ENCODE peak calls at places on chromosomes 16 and 17, in six cellular contexts. C is PC-3, I is OCI-LY7, Q is GM23338, N is neural progenitor cell, R is GM23248. W is an unnamed sample.

GRCh38 chr17:3851461-3852100 is 5.5 kb upstream of the NCBP3 start:
- DNase-seq in C (no peak), I (no peak), Q (no peak), N (no peak), R (no peak), W (no peak)

GRCh38 chr17:48002208-48002919 is 31.5 kb downstream of the CDK5RAP3 start:
- DNase-seq in C (peak; percentile 94), I (peak; percentile 60), Q (no peak), N (peak; percentile 48), R (peak; percentile 86), W (no peak)

GRCh38 chr16:55144656-55145055 is 179.3 kb upstream of the IRX6 start:
- DNase-seq in C (no peak), I (no peak), Q (no peak), N (no peak), R (no peak), W (no peak)

GRCh38 chr16:88804552-88805339 is 1.2 kb downstream of the CDT1 start:
- DNase-seq in C (peak; percentile 39), I (peak; percentile 71), Q (peak; percentile 64), N (no peak), R (peak; percentile 40), W (peak; percentile 58)

GRCh38 chr16:27922433-27922832 is 141.1 kb downstream of the GSG1L start:
- DNase-seq in C (no peak), I (no peak), Q (peak; percentile 51), N (peak; percentile 58), R (peak; percentile 3), W (no peak)

GRCh38 chr17:78343433-78344201 is 16.3 kb downstream of the SOCS3 start:
- DNase-seq in C (no peak), I (peak; percentile 79), Q (peak; percentile 27), N (no peak), R (no peak), W (peak; percentile 89)

GRCh38 chr16:54503011-54503410 is 216.4 kb upstream of the IRX3 start:
- DNase-seq in C (no peak), I (no peak), Q (no peak), N (no peak), R (peak; percentile 60), W (no peak)

GRCh38 chr17:45793999-45794540 is 9.9 kb downstream of the CRHR1 start:
- DNase-seq in C (no peak), I (no peak), Q (no peak), N (no peak), R (no peak), W (no peak)

GRCh38 chr17:77322534-77323412 is 182.0 kb downstream of the SEC14L1 start:
- DNase-seq in C (peak; percentile 99), I (peak; percentile 91), Q (no peak), N (peak; percentile 23), R (peak; percentile 99), W (no peak)

GRCh38 chr17:17836818-17837379 is at the start of gene SREBF1:
- DNase-seq in C (peak; percentile 63), I (peak; percentile 77), Q (peak; percentile 95), N (peak; percentile 94), R (peak; percentile 81), W (peak; percentile 39)

GRCh38 chr16:82016268-82016667 is 5.0 kb upstream of the SDR42E1 start:
- DNase-seq in C (peak; percentile 47), I (no peak), Q (peak; percentile 70), N (no peak), R (peak; percentile 35), W (peak; percentile 11)

GRCh38 chr17:32159586-32160438 is 17.5 kb downstream of the RHOT1 start:
- DNase-seq in C (no peak), I (no peak), Q (no peak), N (no peak), R (no peak), W (no peak)

GRCh38 chr17:49775546-49776260 is 11.8 kb upstream of the FAM117A start:
- DNase-seq in C (no peak), I (no peak), Q (peak; percentile 38), N (peak; percentile 39), R (no peak), W (no peak)

GRCh38 chr17:50475362-50475761 is 3.3 kb upstream of the RSAD1 start:
- DNase-seq in C (no peak), I (no peak), Q (no peak), N (no peak), R (no peak), W (no peak)

GRCh38 chr17:13931111-13931526 is 138.2 kb upstream of the COX10 start:
- DNase-seq in C (peak; percentile 19), I (no peak), Q (no peak), N (no peak), R (peak; percentile 68), W (no peak)

GRCh38 chr17:41521574-41522261 is 3.0 kb upstream of the KRT15 start:
- DNase-seq in C (peak; percentile 95), I (no peak), Q (peak; percentile 65), N (no peak), R (peak; percentile 87), W (no peak)
- TF ChIP-seq EZH2phosphoT487 in C (no peak), I (no peak), Q (no peak), N (no peak), R (no peak), W (no peak)

GRCh38 chr17:74798239-74798707 is 22.1 kb upstream of the NAT9 start:
- DNase-seq in C (no peak), I (no peak), Q (no peak), N (no peak), R (peak; percentile 48), W (no peak)
- H2AFZ ChIP-seq in C (no peak overlapping the region), I (no peak overlapping the region), Q (no peak overlapping the region), N (no peak overlapping the region), R (no peak overlapping the region), W (no peak overlapping the region)

DNA sequence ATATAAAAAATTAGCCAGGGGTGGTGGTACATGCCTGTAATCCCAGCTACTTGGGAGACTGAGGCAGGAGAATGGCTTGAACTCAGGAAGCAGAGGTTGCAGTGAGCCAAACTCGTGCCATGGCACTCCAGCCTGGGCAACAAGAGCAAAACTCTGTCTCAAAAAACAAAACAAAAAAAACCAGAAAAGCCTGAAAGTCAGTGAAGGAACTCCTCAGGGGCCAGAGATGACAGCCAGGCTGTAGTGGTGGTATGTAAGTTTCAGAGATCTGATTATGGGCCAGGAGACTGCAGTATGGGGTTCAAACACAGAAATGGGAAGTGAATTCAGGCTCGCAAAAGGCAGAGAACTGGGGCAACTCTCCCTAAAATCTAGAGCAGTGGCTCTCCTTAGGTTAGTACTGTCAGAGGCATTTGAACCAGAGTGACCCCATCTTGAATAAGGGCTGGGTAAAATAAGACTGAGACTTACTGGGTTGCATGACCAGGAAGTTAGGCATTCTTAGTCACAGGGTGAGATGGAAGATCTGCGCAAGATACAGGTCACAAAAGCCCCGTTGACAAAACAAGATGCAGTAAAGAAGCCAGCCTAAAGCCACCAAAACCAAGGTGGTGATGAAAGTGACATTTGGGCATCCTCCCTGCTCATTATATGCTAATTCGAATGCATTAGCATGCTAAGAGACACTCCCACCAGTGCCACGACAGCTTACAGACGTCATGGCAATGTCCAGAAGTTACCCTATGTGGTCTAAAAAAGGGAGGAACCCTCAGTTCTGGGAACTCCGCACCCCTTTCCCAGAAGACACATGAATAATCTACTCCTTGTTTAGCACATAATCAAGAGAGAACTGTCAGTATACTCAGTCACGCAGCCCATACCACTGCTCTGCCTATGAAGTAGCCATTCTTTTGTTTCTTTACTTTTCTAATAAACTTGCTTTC is 120.2 kb upstream of the XYLT1 start:
- DNase-seq in C (no peak), I (no peak), Q (no peak), N (no peak), R (peak; percentile 72), W (no peak)
- TF ChIP-seq EZH2phosphoT487 in C (no peak), I (no peak), Q (no peak), N (no peak), R (no peak), W (no peak)

DNA sequence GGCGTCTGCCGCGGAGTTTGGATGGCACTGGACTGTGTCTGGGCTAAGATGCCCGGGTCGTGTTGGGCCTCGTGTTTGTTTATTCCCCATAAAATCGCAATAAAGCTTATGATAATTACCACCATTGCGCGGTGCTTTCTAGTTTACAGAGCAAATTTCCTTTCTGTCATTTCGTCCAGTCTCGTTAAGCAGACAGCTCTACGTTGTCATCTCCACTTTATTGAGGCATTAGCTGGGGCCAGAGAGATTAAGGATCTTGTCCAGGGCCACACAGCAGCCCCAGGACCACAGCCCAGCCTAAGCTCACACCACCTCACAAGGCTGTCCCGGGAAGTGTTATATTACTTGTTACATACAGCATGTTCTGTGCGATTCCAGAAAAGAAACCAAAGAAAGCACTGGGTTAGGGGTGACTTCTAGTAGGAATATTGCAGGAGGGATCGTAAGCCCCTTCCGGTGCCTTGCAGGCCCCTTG is 6.4 kb downstream of the NOS2 start:
- DNase-seq in C (no peak), I (no peak), Q (no peak), N (no peak), R (no peak), W (no peak)
- H2AFZ ChIP-seq in C (no peak overlapping the region), I (no peak overlapping the region), Q (peak overlapping the region; percentile 98), N (peak overlapping the region; percentile 98), R (no peak overlapping the region), W (no peak overlapping the region)

GRCh38 chr17:64780096-64781012 is 118.2 kb upstream of the SMURF2 start:
- DNase-seq in C (peak; percentile 70), I (no peak), Q (peak; percentile 95), N (peak; percentile 89), R (peak; percentile 51), W (peak; percentile 65)
- TF ChIP-seq EZH2phosphoT487 in C (no peak), I (no peak), Q (no peak), N (peak; percentile 27), R (peak; percentile 18), W (no peak)

DNA sequence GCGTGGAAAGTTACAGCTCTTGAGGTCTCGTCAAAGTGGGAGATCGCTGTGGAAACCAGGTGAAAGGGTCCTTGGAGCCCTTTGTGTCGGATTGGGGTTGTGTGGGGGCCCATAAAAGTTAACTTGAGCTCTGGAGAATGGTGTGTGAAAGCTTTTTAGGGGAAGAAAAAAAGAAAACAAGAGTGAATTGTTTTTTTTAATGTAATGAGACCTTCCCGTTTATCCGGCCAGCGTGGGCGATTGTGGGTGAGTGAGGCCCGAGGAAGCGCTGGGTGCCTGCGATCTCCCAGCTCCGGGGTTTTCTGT is 150.6 kb downstream of the MSI2 start:
- DNase-seq in C (no peak), I (no peak), Q (no peak), N (no peak), R (no peak), W (no peak)
- H2AFZ ChIP-seq in C (peak overlapping the region; percentile 58), I (no peak overlapping the region), Q (no peak overlapping the region), N (no peak overlapping the region), R (no peak overlapping the region), W (no peak overlapping the region)

GRCh38 chr17:66737524-66737923 is 97.4 kb upstream of the CACNG5 start:
- DNase-seq in C (no peak), I (no peak), Q (peak; percentile 79), N (peak; percentile 79), R (peak; percentile 90), W (no peak)
- TF ChIP-seq EZH2phosphoT487 in C (no peak), I (no peak), Q (no peak), N (no peak), R (no peak), W (no peak)

DNA sequence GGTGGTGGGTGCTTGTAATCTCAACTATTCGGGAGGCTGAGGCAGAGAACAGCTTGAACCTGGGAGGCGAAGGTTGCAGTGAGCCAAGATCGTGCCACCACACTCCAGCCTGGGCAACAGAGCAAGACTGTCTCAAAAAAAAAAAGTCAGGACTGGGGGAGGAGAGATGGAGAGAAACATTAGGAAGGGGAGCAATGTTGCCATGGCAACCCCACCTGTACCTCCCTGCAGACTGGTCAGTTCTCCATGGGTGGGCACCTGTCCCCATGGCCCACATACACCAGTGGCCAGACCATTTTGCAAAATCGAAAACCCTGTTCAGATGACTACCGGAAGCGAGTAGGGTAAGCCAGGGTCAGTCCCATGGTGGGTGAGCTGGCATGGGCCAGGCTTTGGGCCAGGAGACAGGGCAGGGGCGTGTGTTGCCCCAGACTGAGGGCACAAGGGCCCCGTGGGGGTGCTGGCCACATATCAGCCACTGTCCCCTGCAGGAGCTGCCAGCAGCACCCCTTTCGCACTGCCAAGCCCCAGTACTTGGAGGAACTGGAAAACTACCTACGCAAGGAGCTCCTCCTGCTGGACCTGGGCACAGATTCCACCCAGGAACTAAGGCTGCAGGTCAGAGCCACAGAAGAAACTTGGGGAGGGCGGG is 14.0 kb downstream of the TSNAXIP1 start:
- DNase-seq in C (no peak), I (no peak), Q (no peak), N (no peak), R (no peak), W (no peak)
- H2AFZ ChIP-seq in C (no peak overlapping the region), I (no peak overlapping the region), Q (no peak overlapping the region), N (no peak overlapping the region), R (no peak overlapping the region), W (no peak overlapping the region)